ENCODE peak calls at places on chromosomes 7 and 10, in nine cellular contexts. One of them, this sample, is unnamed.

GRCh38 chr10:25753776-25754175 is 180.3 kb upstream of the MYO3A start:
- DNase-seq in AG10803: no peak
- DNase-seq in fibroblast of mammary gland: peak; percentile 36
- DNase-seq in CD8-positive, alpha-beta memory T cell: no peak
- DNase-seq in psoas muscle: no peak
- DNase-seq in fibroblast of lung: no peak
- DNase-seq in BJ: no peak
- DNase-seq in tibial nerve: no peak
- DNase-seq in IMR-90: no peak
- DNase-seq in this sample: no peak

GRCh38 chr10:52387744-52388143 is 73.7 kb downstream of the DKK1 start:
- DNase-seq in IMR-90: no peak
- DNase-seq in CD8-positive, alpha-beta memory T cell: no peak
- DNase-seq in fibroblast of mammary gland: no peak
- DNase-seq in fibroblast of lung: no peak
- DNase-seq in psoas muscle: no peak
- DNase-seq in tibial nerve: no peak
- DNase-seq in AG10803: no peak
- DNase-seq in BJ: no peak
- DNase-seq in this sample: peak; percentile 62

GRCh38 chr10:9147475-9147874 is 1093.0 kb downstream of the GATA3 start:
- DNase-seq in AG10803: no peak
- DNase-seq in fibroblast of lung: no peak
- DNase-seq in fibroblast of mammary gland: no peak
- DNase-seq in IMR-90: no peak
- DNase-seq in tibial nerve: no peak
- DNase-seq in psoas muscle: no peak
- DNase-seq in BJ: no peak
- DNase-seq in CD8-positive, alpha-beta memory T cell: no peak
- DNase-seq in this sample: no peak

GRCh38 chr7:73626814-73627213 is 2.5 kb upstream of the MLXIPL start:
- DNase-seq in fibroblast of mammary gland: peak; percentile 52
- DNase-seq in CD8-positive, alpha-beta memory T cell: no peak
- DNase-seq in IMR-90: peak; percentile 22
- DNase-seq in BJ: no peak
- DNase-seq in tibial nerve: no peak
- DNase-seq in psoas muscle: no peak
- DNase-seq in fibroblast of lung: no peak
- DNase-seq in AG10803: peak; percentile 18
- DNase-seq in this sample: no peak

GRCh38 chr10:88228130-88228529 is 355.0 kb downstream of the RNLS start:
- DNase-seq in BJ: no peak
- DNase-seq in IMR-90: no peak
- DNase-seq in tibial nerve: no peak
- DNase-seq in fibroblast of mammary gland: peak; percentile 49
- DNase-seq in fibroblast of lung: no peak
- DNase-seq in AG10803: no peak
- DNase-seq in psoas muscle: no peak
- DNase-seq in CD8-positive, alpha-beta memory T cell: no peak
- DNase-seq in this sample: no peak

GRCh38 chr10:75358121-75358520 is 43.4 kb downstream of the ZNF503 start:
- DNase-seq in IMR-90: no peak
- DNase-seq in fibroblast of mammary gland: no peak
- DNase-seq in BJ: no peak
- DNase-seq in fibroblast of lung: no peak
- DNase-seq in psoas muscle: no peak
- DNase-seq in tibial nerve: no peak
- DNase-seq in CD8-positive, alpha-beta memory T cell: no peak
- DNase-seq in AG10803: no peak
- DNase-seq in this sample: no peak

GRCh38 chr7:95583834-95584621 is 12.3 kb downstream of the PDK4 start:
- DNase-seq in psoas muscle: no peak
- DNase-seq in BJ: no peak
- DNase-seq in fibroblast of mammary gland: no peak
- DNase-seq in AG10803: no peak
- DNase-seq in fibroblast of lung: no peak
- DNase-seq in IMR-90: no peak
- DNase-seq in CD8-positive, alpha-beta memory T cell: no peak
- DNase-seq in tibial nerve: no peak
- DNase-seq in this sample: no peak

GRCh38 chr7:28078036-28078901 is 102.3 kb downstream of the JAZF1 start:
- DNase-seq in fibroblast of mammary gland: peak; percentile 62
- DNase-seq in BJ: no peak
- DNase-seq in fibroblast of lung: peak; percentile 66
- DNase-seq in IMR-90: peak; percentile 62
- DNase-seq in AG10803: peak; percentile 66
- DNase-seq in tibial nerve: no peak
- DNase-seq in CD8-positive, alpha-beta memory T cell: peak; percentile 12
- DNase-seq in psoas muscle: peak; percentile 43
- DNase-seq in this sample: peak; percentile 49

GRCh38 chr7:6027806-6028365 is 3.3 kb upstream of the ANKRD61 start:
- DNase-seq in tibial nerve: no peak
- DNase-seq in AG10803: no peak
- DNase-seq in psoas muscle: no peak
- DNase-seq in fibroblast of mammary gland: no peak
- DNase-seq in BJ: no peak
- DNase-seq in CD8-positive, alpha-beta memory T cell: no peak
- DNase-seq in fibroblast of lung: no peak
- DNase-seq in IMR-90: no peak
- DNase-seq in this sample: no peak

GRCh38 chr7:6026011-6026819 is 5.0 kb upstream of the ANKRD61 start:
- DNase-seq in fibroblast of lung: peak; percentile 24
- DNase-seq in fibroblast of mammary gland: peak; percentile 54
- DNase-seq in AG10803: peak; percentile 26
- DNase-seq in CD8-positive, alpha-beta memory T cell: peak; percentile 55
- DNase-seq in tibial nerve: no peak
- DNase-seq in BJ: no peak
- DNase-seq in IMR-90: peak; percentile 20
- DNase-seq in psoas muscle: peak; percentile 78
- DNase-seq in this sample: peak; percentile 18

GRCh38 chr7:6028563-6028962 is 2.6 kb upstream of the ANKRD61 start:
- DNase-seq in fibroblast of mammary gland: no peak
- DNase-seq in AG10803: no peak
- DNase-seq in BJ: no peak
- DNase-seq in tibial nerve: no peak
- DNase-seq in CD8-positive, alpha-beta memory T cell: no peak
- DNase-seq in fibroblast of lung: no peak
- DNase-seq in IMR-90: no peak
- DNase-seq in psoas muscle: no peak
- DNase-seq in this sample: no peak

GRCh38 chr7:6023974-6024435 is 7.2 kb upstream of the ANKRD61 start:
- DNase-seq in fibroblast of mammary gland: no peak
- DNase-seq in tibial nerve: no peak
- DNase-seq in CD8-positive, alpha-beta memory T cell: no peak
- DNase-seq in psoas muscle: no peak
- DNase-seq in AG10803: no peak
- DNase-seq in fibroblast of lung: no peak
- DNase-seq in IMR-90: no peak
- DNase-seq in BJ: no peak
- DNase-seq in this sample: no peak

DNA sequence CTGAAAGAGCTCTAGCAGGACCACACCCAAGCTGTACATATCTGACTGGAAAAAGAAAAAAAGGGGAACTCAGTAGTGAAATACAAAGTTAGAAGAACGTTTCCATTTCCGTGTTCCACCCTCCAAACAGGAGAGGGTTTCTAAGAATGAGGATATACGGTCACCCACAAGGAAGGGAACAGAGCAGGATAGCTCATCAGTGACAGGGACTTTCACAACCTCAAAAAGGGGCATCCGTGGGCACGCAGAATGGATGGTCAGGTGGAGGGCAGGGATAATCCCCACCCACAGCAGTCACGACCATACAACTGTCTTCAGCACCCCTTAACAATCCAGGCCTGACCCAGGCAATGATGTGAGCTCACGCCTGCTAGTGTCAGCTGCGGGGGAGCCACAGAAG is 4.3 kb upstream of the ANKRD61 start:
- DNase-seq in IMR-90: no peak
- DNase-seq in BJ: no peak
- DNase-seq in fibroblast of lung: no peak
- DNase-seq in AG10803: no peak
- DNase-seq in CD8-positive, alpha-beta memory T cell: no peak
- DNase-seq in psoas muscle: no peak
- DNase-seq in fibroblast of mammary gland: no peak
- DNase-seq in tibial nerve: no peak
- DNase-seq in this sample: no peak
- H3K4me3 ChIP-seq in IMR-90: no peak overlapping the region
- H3K4me3 ChIP-seq in BJ: no peak overlapping the region
- H3K4me3 ChIP-seq in fibroblast of lung: no peak overlapping the region
- H3K4me3 ChIP-seq in AG10803: no peak overlapping the region
- H3K4me3 ChIP-seq in CD8-positive, alpha-beta memory T cell: peak overlapping the region; percentile 59
- H3K4me3 ChIP-seq in psoas muscle: peak overlapping the region; percentile 44
- H3K4me3 ChIP-seq in fibroblast of mammary gland: no peak overlapping the region
- H3K4me3 ChIP-seq in tibial nerve: no peak overlapping the region
- H3K4me3 ChIP-seq in this sample: no peak overlapping the region

GRCh38 chr10:72687035-72687434 is 4.9 kb upstream of the MCU start:
- DNase-seq in psoas muscle: no peak
- DNase-seq in IMR-90: no peak
- DNase-seq in BJ: no peak
- DNase-seq in fibroblast of mammary gland: no peak
- DNase-seq in AG10803: no peak
- DNase-seq in CD8-positive, alpha-beta memory T cell: no peak
- DNase-seq in tibial nerve: no peak
- DNase-seq in fibroblast of lung: no peak
- DNase-seq in this sample: no peak

GRCh38 chr10:72685264-72685921 is 6.5 kb upstream of the MCU start:
- DNase-seq in BJ: no peak
- DNase-seq in tibial nerve: no peak
- DNase-seq in fibroblast of lung: no peak
- DNase-seq in IMR-90: no peak
- DNase-seq in AG10803: no peak
- DNase-seq in psoas muscle: no peak
- DNase-seq in fibroblast of mammary gland: no peak
- DNase-seq in CD8-positive, alpha-beta memory T cell: no peak
- DNase-seq in this sample: no peak

GRCh38 chr10:72690071-72690755 is 1.7 kb upstream of the MCU start:
- DNase-seq in BJ: no peak
- DNase-seq in fibroblast of lung: no peak
- DNase-seq in tibial nerve: no peak
- DNase-seq in CD8-positive, alpha-beta memory T cell: no peak
- DNase-seq in IMR-90: no peak
- DNase-seq in fibroblast of mammary gland: no peak
- DNase-seq in psoas muscle: no peak
- DNase-seq in AG10803: no peak
- DNase-seq in this sample: no peak

GRCh38 chr10:72689660-72690059 is 2.3 kb upstream of the MCU start:
- DNase-seq in psoas muscle: no peak
- DNase-seq in tibial nerve: no peak
- DNase-seq in AG10803: no peak
- DNase-seq in fibroblast of mammary gland: no peak
- DNase-seq in BJ: no peak
- DNase-seq in CD8-positive, alpha-beta memory T cell: no peak
- DNase-seq in fibroblast of lung: no peak
- DNase-seq in IMR-90: no peak
- DNase-seq in this sample: no peak

GRCh38 chr10:72688208-72688651 is 3.7 kb upstream of the MCU start:
- DNase-seq in AG10803: peak; percentile 70
- DNase-seq in psoas muscle: no peak
- DNase-seq in fibroblast of lung: peak; percentile 75
- DNase-seq in IMR-90: peak; percentile 95
- DNase-seq in fibroblast of mammary gland: peak; percentile 82
- DNase-seq in CD8-positive, alpha-beta memory T cell: no peak
- DNase-seq in tibial nerve: no peak
- DNase-seq in BJ: peak; percentile 54
- DNase-seq in this sample: peak; percentile 75
- H3K4me3 ChIP-seq in AG10803: no peak overlapping the region
- H3K4me3 ChIP-seq in psoas muscle: no peak overlapping the region
- H3K4me3 ChIP-seq in fibroblast of lung: no peak overlapping the region
- H3K4me3 ChIP-seq in IMR-90: no peak overlapping the region
- H3K4me3 ChIP-seq in fibroblast of mammary gland: no peak overlapping the region
- H3K4me3 ChIP-seq in CD8-positive, alpha-beta memory T cell: no peak overlapping the region
- H3K4me3 ChIP-seq in tibial nerve: no peak overlapping the region
- H3K4me3 ChIP-seq in BJ: no peak overlapping the region
- H3K4me3 ChIP-seq in this sample: no peak overlapping the region

GRCh38 chr7:116153050-116153449 is 57.3 kb upstream of the TES start:
- DNase-seq in psoas muscle: no peak
- DNase-seq in IMR-90: no peak
- DNase-seq in CD8-positive, alpha-beta memory T cell: no peak
- DNase-seq in fibroblast of mammary gland: no peak
- DNase-seq in tibial nerve: no peak
- DNase-seq in BJ: no peak
- DNase-seq in AG10803: no peak
- DNase-seq in fibroblast of lung: no peak
- DNase-seq in this sample: no peak

GRCh38 chr7:116145245-116145852 is 65.0 kb upstream of the TES start:
- DNase-seq in CD8-positive, alpha-beta memory T cell: no peak
- DNase-seq in AG10803: no peak
- DNase-seq in psoas muscle: no peak
- DNase-seq in fibroblast of mammary gland: no peak
- DNase-seq in fibroblast of lung: no peak
- DNase-seq in BJ: no peak
- DNase-seq in tibial nerve: no peak
- DNase-seq in IMR-90: peak; percentile 24
- DNase-seq in this sample: no peak

GRCh38 chr7:116152276-116152675 is 58.1 kb upstream of the TES start:
- DNase-seq in BJ: no peak
- DNase-seq in fibroblast of lung: no peak
- DNase-seq in CD8-positive, alpha-beta memory T cell: no peak
- DNase-seq in tibial nerve: no peak
- DNase-seq in fibroblast of mammary gland: no peak
- DNase-seq in psoas muscle: no peak
- DNase-seq in AG10803: no peak
- DNase-seq in IMR-90: no peak
- DNase-seq in this sample: no peak

GRCh38 chr7:116148108-116148507 is 62.2 kb upstream of the TES start:
- DNase-seq in fibroblast of lung: no peak
- DNase-seq in fibroblast of mammary gland: no peak
- DNase-seq in tibial nerve: no peak
- DNase-seq in psoas muscle: no peak
- DNase-seq in IMR-90: no peak
- DNase-seq in AG10803: no peak
- DNase-seq in CD8-positive, alpha-beta memory T cell: no peak
- DNase-seq in BJ: no peak
- DNase-seq in this sample: no peak

DNA sequence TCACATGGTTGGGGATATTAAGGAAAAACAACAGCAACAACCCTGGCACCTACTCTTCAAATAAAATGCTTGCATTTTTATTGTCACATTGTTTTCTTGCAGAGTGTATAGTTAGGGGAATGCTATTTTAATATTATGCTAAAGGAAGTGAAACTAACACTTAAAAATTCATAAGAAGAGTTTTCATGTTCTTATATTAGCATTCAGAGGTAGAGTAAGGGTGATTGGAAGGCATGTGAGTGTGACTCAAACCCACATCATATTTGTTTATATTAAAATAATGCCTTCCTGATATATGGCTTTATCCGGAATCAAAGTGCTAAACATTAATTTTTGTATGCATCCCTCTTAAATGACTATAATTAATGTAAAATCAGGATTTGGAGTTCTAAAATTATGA is 59.8 kb upstream of the TES start:
- DNase-seq in BJ: no peak
- DNase-seq in AG10803: no peak
- DNase-seq in fibroblast of mammary gland: peak; percentile 50
- DNase-seq in tibial nerve: no peak
- DNase-seq in IMR-90: peak; percentile 56
- DNase-seq in CD8-positive, alpha-beta memory T cell: no peak
- DNase-seq in psoas muscle: no peak
- DNase-seq in fibroblast of lung: peak; percentile 57
- DNase-seq in this sample: peak; percentile 62
- H3K4me3 ChIP-seq in BJ: no peak overlapping the region
- H3K4me3 ChIP-seq in AG10803: no peak overlapping the region
- H3K4me3 ChIP-seq in fibroblast of mammary gland: no peak overlapping the region
- H3K4me3 ChIP-seq in tibial nerve: no peak overlapping the region
- H3K4me3 ChIP-seq in IMR-90: no peak overlapping the region
- H3K4me3 ChIP-seq in CD8-positive, alpha-beta memory T cell: no peak overlapping the region
- H3K4me3 ChIP-seq in psoas muscle: no peak overlapping the region
- H3K4me3 ChIP-seq in fibroblast of lung: no peak overlapping the region
- H3K4me3 ChIP-seq in this sample: no peak overlapping the region

GRCh38 chr10:32139223-32140073 is 83.2 kb upstream of the KIF5B start:
- DNase-seq in BJ: peak; percentile 85
- DNase-seq in AG10803: peak; percentile 91
- DNase-seq in fibroblast of mammary gland: peak; percentile 97
- DNase-seq in IMR-90: peak; percentile 94
- DNase-seq in CD8-positive, alpha-beta memory T cell: no peak
- DNase-seq in tibial nerve: peak; percentile 30
- DNase-seq in fibroblast of lung: peak; percentile 96
- DNase-seq in psoas muscle: peak; percentile 85
- DNase-seq in this sample: peak; percentile 94

GRCh38 chr10:32143302-32143847 is 87.2 kb upstream of the KIF5B start:
- DNase-seq in IMR-90: no peak
- DNase-seq in fibroblast of lung: no peak
- DNase-seq in BJ: no peak
- DNase-seq in AG10803: no peak
- DNase-seq in psoas muscle: no peak
- DNase-seq in CD8-positive, alpha-beta memory T cell: no peak
- DNase-seq in fibroblast of mammary gland: peak; percentile 66
- DNase-seq in tibial nerve: no peak
- DNase-seq in this sample: no peak

GRCh38 chr10:32140403-32140802 is 84.2 kb upstream of the KIF5B start:
- DNase-seq in fibroblast of mammary gland: no peak
- DNase-seq in tibial nerve: no peak
- DNase-seq in psoas muscle: no peak
- DNase-seq in IMR-90: no peak
- DNase-seq in fibroblast of lung: no peak
- DNase-seq in AG10803: no peak
- DNase-seq in BJ: no peak
- DNase-seq in CD8-positive, alpha-beta memory T cell: no peak
- DNase-seq in this sample: no peak

GRCh38 chr10:32142646-32143045 is 86.4 kb upstream of the KIF5B start:
- DNase-seq in IMR-90: peak; percentile 63
- DNase-seq in AG10803: peak; percentile 46
- DNase-seq in BJ: peak; percentile 14
- DNase-seq in fibroblast of lung: no peak
- DNase-seq in tibial nerve: no peak
- DNase-seq in CD8-positive, alpha-beta memory T cell: no peak
- DNase-seq in fibroblast of mammary gland: peak; percentile 87
- DNase-seq in psoas muscle: no peak
- DNase-seq in this sample: no peak

DNA sequence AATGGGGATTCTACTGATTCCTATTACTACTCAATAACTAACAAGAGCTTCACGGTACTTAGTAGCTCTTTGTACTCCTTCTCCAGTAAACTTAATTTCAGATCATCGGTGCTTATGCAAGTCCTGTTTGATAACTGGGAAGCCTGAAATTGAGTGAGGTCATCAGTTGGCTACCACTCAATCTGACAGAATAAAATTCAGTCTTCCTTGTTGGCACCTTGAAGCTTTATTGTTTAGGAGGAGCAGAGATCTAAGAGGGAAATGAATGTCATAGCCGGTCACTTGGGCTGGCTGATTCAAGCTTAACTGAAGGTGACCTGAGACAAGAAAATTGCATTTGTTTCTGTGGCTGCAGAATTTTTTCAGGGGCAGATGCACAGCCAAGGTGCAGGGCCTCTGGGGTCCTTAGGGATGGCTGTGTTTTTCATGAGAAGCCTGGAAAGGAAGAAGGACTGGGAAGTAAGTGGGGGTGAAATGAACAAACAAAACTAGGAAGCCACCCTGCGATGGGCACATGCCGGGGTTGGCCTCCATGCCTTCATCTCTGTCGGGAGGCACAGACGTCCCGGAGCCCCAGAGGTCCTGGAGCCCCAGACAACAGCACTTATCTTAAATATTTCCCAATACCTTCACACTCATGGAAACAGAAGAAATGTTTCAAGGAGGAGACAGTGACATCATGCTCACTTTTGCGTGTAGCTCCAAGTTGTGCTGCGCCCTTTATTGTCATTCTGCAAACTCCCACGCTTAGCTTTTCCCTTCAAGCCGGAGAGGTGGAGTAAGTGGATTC is 85.0 kb upstream of the KIF5B start:
- DNase-seq in CD8-positive, alpha-beta memory T cell: no peak
- DNase-seq in IMR-90: peak; percentile 33
- DNase-seq in fibroblast of lung: no peak
- DNase-seq in psoas muscle: no peak
- DNase-seq in fibroblast of mammary gland: peak; percentile 72
- DNase-seq in AG10803: no peak
- DNase-seq in BJ: no peak
- DNase-seq in tibial nerve: no peak
- DNase-seq in this sample: peak; percentile 91
- H3K4me3 ChIP-seq in CD8-positive, alpha-beta memory T cell: no peak overlapping the region
- H3K4me3 ChIP-seq in IMR-90: no peak overlapping the region
- H3K4me3 ChIP-seq in fibroblast of lung: no peak overlapping the region
- H3K4me3 ChIP-seq in psoas muscle: no peak overlapping the region
- H3K4me3 ChIP-seq in fibroblast of mammary gland: no peak overlapping the region
- H3K4me3 ChIP-seq in AG10803: no peak overlapping the region
- H3K4me3 ChIP-seq in BJ: no peak overlapping the region
- H3K4me3 ChIP-seq in tibial nerve: no peak overlapping the region
- H3K4me3 ChIP-seq in this sample: no peak overlapping the region

This sample was measured in endothelial cell of umbilical vein.